ENCODE peak calls at places on chromosomes 1 and 21, in seven cellular contexts. N is CD8-positive, alpha-beta T cell; U is uterus; D is cardiac fibroblast; H is colonic mucosa; C is endothelial cell; E is fibroblast of the aortic adventitia. Q is an unnamed sample.

GRCh38 chr1:75672528-75673393 is 51.7 kb upstream of the ACADM start:
- DNase-seq in U (no peak), H (no peak), N (no peak), D (peak), C (no peak), E (peak), Q (peak)

GRCh38 chr1:67639336-67639735 is 45.7 kb upstream of the GADD45A start:
- DNase-seq in N (no peak), C (no peak), H (no peak), E (no peak), U (no peak), D (peak), Q (no peak)

GRCh38 chr1:11566042-11566825 is 87.3 kb downstream of the DISP3 start:
- DNase-seq in C (no peak), E (no peak), U (no peak), H (no peak), N (no peak), D (no peak), Q (no peak)

GRCh38 chr1:156901590-156901900 is 8.0 kb downstream of the PEAR1 start:
- DNase-seq in U (no peak), D (no peak), E (no peak), H (no peak), N (no peak), C (no peak), Q (no peak)

GRCh38 chr1:64906447-64906846 is 59.9 kb downstream of the JAK1 start:
- DNase-seq in E (no peak), D (no peak), H (no peak), N (no peak), U (no peak), C (no peak), Q (no peak)

GRCh38 chr1:44826375-44827196 is 16.5 kb downstream of the PTCH2 start:
- DNase-seq in C (peak), N (no peak), H (no peak), U (peak), D (no peak), E (peak), Q (no peak)

GRCh38 chr1:20185834-20186782 is at the start of the genes PLA2G2C and UBXN10:
- DNase-seq in H (peak), N (peak), C (peak), E (no peak), U (peak), D (no peak), Q (no peak)

GRCh38 chr1:21616372-21616771 is 52.8 kb downstream of the RAP1GAP start:
- DNase-seq in D (no peak), U (no peak), N (no peak), C (no peak), E (no peak), H (no peak), Q (no peak)

GRCh38 chr21:33231526-33231925 is 1.8 kb downstream of the IFNAR2 start:
- DNase-seq in E (no peak), D (no peak), U (no peak), H (no peak), C (no peak), N (peak), Q (no peak)

GRCh38 chr21:41169701-41170100 is 1.7 kb downstream of the BACE2 start:
- DNase-seq in C (no peak), E (peak), N (no peak), D (no peak), U (no peak), H (no peak), Q (no peak)

GRCh38 chr1:23736437-23737134 is 6.7 kb upstream of the ELOA start:
- DNase-seq in U (no peak), E (no peak), D (no peak), H (no peak), C (no peak), N (no peak), Q (no peak)

GRCh38 chr1:112296908-112297307 is 99.1 kb upstream of the CTTNBP2NL start:
- DNase-seq in C (no peak), H (no peak), U (no peak), E (no peak), D (no peak), N (no peak), Q (no peak)

GRCh38 chr1:182259229-182259872 is 132.2 kb downstream of the GLUL start:
- DNase-seq in N (peak), C (no peak), D (peak), U (no peak), E (peak), H (peak), Q (peak)

GRCh38 chr1:103492003-103492665 is 33.4 kb upstream of the RNPC3 start:
- DNase-seq in C (no peak), N (no peak), H (no peak), E (no peak), D (peak), U (no peak), Q (no peak)

GRCh38 chr1:94871031-94871430 is 50.9 kb downstream of the SLC44A3 start:
- DNase-seq in D (peak), C (no peak), E (peak), H (no peak), U (no peak), N (no peak), Q (no peak)

GRCh38 chr21:33478858-33479678 is 706 bp downstream of the TMEM50B start:
- DNase-seq in H (peak), E (peak), D (peak), C (peak), U (peak), N (peak), Q (peak)

GRCh38 chr1:165476776-165477175 is 31.9 kb upstream of the RXRG start:
- DNase-seq in C (no peak), D (no peak), N (no peak), U (no peak), E (no peak), H (no peak), Q (no peak)

GRCh38 chr1:67683306-67683705 is 1.7 kb upstream of the GADD45A start:
- DNase-seq in D (peak), N (no peak), C (no peak), U (no peak), E (peak), H (no peak), Q (peak)

GRCh38 chr1:12452262-12452661 is 165.7 kb downstream of the DHRS3 start:
- DNase-seq in H (no peak), C (no peak), U (no peak), E (no peak), N (no peak), D (no peak), Q (no peak)

GRCh38 chr1:13699510-13699909 is 478 bp upstream of the PRDM2 start:
- DNase-seq in H (peak), E (no peak), D (peak), C (no peak), N (no peak), U (no peak), Q (no peak)

GRCh38 chr1:175338447-175339135 is 146.0 kb upstream of the KIAA0040 start:
- DNase-seq in D (no peak), C (peak), E (no peak), H (peak), N (peak), U (no peak), Q (no peak)

GRCh38 chr1:55993608-55994251 is 585.6 kb downstream of the PLPP3 start:
- DNase-seq in D (no peak), U (no peak), C (no peak), H (no peak), E (no peak), N (no peak), Q (no peak)

GRCh38 chr21:45544449-45545235 is 2.4 kb upstream of the SLC19A1 start:
- DNase-seq in H (no peak), C (no peak), U (peak), D (no peak), E (no peak), N (no peak), Q (no peak)

GRCh38 chr1:191685669-191686068 is 472.6 kb upstream of the RGS18 start:
- DNase-seq in C (no peak), E (no peak), N (no peak), D (no peak), H (no peak), U (no peak), Q (no peak)

GRCh38 chr1:244837597-244838258 is 2.3 kb downstream of the COX20 start:
- DNase-seq in C (no peak), N (no peak), D (no peak), E (no peak), H (no peak), U (no peak), Q (no peak)

GRCh38 chr1:181846001-181846645 is 215.4 kb downstream of the ZNF648 start:
- DNase-seq in C (no peak), U (no peak), D (no peak), E (no peak), N (no peak), H (no peak), Q (no peak)

GRCh38 chr1:118185083-118185899 is at the start of gene SPAG17:
- DNase-seq in H (peak), C (peak), E (peak), D (peak), U (peak), N (no peak), Q (no peak)

GRCh38 chr1:221013691-221014293 is 134.5 kb downstream of the HLX start:
- DNase-seq in H (no peak), U (no peak), C (no peak), E (peak), N (no peak), D (no peak), Q (no peak)

GRCh38 chr1:212213754-212214153 is 71.5 kb upstream of the PPP2R5A start:
- DNase-seq in N (no peak), H (peak), U (no peak), D (no peak), E (no peak), C (no peak), Q (no peak)

GRCh38 chr1:11501491-11501897 is 22.5 kb downstream of the DISP3 start:
- DNase-seq in C (no peak), U (no peak), D (no peak), H (no peak), N (no peak), E (no peak), Q (no peak)

GRCh38 chr1:56324504-56324903 is 254.9 kb downstream of the PLPP3 start:
- DNase-seq in U (no peak), N (no peak), D (no peak), H (no peak), E (no peak), C (no peak), Q (no peak)

GRCh38 chr1:54365020-54365797 is 41.0 kb downstream of the SSBP3 start:
- DNase-seq in N (no peak), E (no peak), D (no peak), U (no peak), H (peak), C (no peak), Q (no peak)

GRCh38 chr1:18256318-18257235 is 149.0 kb downstream of the IGSF21 start:
- DNase-seq in H (peak), D (peak), N (peak), C (peak), U (no peak), E (peak), Q (no peak)

GRCh38 chr1:21344098-21344749 is 54.0 kb upstream of the ECE1 start:
- DNase-seq in C (no peak), D (no peak), H (no peak), N (no peak), E (no peak), U (no peak), Q (no peak)

DNA sequence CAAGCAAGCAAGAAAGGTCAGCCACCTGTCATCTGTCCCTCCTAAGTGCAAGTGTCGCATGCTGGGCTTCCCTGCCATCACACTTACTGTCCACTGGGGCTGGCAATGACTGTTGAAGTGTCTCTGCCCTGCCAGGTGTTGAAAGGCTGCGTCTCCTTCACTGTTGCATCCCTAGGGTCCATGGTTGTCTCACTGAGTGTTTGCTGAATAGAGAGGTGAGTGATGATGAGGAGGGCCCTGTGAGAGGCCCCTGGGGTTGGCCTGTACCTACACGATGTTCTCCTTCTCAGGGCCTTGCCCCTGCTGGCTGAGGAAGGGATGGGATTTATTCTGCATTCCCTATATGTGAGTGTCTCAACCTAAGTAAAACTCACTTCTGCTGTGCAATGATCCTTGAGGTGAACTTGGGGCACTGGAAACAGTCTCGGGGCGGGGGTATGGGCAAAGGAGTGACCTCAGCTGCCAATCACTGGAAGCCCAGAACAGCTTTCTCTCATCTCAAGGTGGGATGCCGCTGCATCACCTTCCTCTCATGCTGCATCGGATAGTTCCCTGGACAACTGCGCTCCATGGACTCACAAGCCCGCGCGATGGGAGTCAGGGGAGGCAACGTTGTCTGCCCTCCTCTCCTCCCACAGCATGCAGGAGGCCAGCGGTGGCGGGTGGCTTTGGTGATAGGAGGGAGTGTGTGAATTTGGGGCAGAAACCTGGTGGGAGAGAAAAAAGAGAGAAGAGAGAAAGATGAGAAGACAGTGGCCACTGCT is 35.9 kb upstream of the SOX13 start:
- DNase-seq in E (no peak), C (no peak), D (no peak), N (no peak), H (no peak), U (no peak), Q (no peak)
- TF ChIP-seq CTCF in E (peak), C (no peak), D (no peak), N (no peak), H (no peak), U (no peak), Q (peak)

DNA sequence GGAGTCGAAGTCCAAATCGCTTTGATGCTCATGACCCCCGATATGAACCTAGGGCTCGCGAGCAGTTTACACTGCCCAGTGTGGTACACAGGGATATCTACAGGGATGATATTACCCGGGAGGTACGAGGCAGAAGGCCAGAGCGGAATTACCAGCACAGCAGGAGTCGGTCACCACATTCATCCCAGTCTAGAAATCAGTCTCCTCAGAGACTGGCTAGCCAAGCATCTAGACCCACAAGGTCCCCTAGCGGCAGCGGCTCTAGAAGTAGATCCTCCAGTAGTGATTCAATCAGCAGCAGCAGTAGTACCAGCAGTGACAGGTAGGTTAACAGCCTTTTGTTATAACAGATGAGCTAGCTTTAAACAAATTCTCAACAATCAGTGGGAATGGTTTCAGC is 28.9 kb downstream of the SPEN start:
- DNase-seq in C (peak), N (no peak), U (no peak), H (no peak), E (no peak), D (no peak), Q (no peak)
- TF ChIP-seq CTCF in C (peak), N (no peak), U (no peak), H (no peak), E (no peak), D (peak), Q (peak)

DNA sequence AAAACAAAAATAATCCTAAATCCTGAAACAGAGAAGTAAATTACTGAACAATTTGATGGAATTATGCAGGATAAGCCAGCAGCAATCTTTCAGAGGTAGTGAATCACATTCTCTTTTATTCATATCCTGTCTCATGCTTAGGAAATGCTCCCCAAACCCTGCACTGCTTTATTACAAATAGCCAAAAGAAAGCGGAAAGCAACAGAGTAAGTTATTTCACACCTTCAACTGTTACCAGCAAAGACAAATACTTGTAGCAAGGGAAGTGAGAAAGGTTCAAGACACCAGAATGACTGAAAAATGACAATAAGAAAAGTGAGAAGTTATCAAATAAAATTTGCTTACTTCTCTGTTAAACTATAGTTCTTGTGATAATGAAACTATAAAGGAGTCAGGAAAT is 6.2 kb downstream of the ZRANB2 start:
- DNase-seq in E (no peak), C (no peak), N (no peak), D (peak), U (no peak), H (no peak), Q (no peak)
- TF ChIP-seq CTCF in E (no peak), C (no peak), N (no peak), D (no peak), U (no peak), H (no peak), Q (no peak)

GRCh38 chr1:92301021-92301420 is 2.2 kb downstream of the RPAP2 start:
- DNase-seq in H (no peak), E (no peak), C (no peak), U (no peak), D (no peak), N (no peak), Q (no peak)

GRCh38 chr1:92299477-92300125 is 742 bp downstream of the RPAP2 start:
- DNase-seq in N (no peak), U (no peak), C (no peak), D (peak), H (no peak), E (peak), Q (no peak)

GRCh38 chr1:92298213-92298572 is 594 bp downstream of the GLMN start:
- DNase-seq in U (no peak), N (no peak), E (peak), D (no peak), H (no peak), C (no peak), Q (no peak)

GRCh38 chr1:92298573-92299476 is at the start of the genes GLMN and RPAP2:
- DNase-seq in U (peak), N (peak), D (peak), E (peak), H (peak), C (peak), Q (peak)
- TF ChIP-seq CTCF in U (peak), N (no peak), D (no peak), E (peak), H (no peak), C (no peak), Q (peak)

GRCh38 chr21:43211085-43212071 is 42.6 kb downstream of the CRYAA start:
- DNase-seq in H (peak), D (no peak), N (no peak), E (peak), C (no peak), U (peak), Q (no peak)
- TF ChIP-seq CTCF in H (peak), D (peak), N (no peak), E (peak), C (no peak), U (peak), Q (peak)

DNA sequence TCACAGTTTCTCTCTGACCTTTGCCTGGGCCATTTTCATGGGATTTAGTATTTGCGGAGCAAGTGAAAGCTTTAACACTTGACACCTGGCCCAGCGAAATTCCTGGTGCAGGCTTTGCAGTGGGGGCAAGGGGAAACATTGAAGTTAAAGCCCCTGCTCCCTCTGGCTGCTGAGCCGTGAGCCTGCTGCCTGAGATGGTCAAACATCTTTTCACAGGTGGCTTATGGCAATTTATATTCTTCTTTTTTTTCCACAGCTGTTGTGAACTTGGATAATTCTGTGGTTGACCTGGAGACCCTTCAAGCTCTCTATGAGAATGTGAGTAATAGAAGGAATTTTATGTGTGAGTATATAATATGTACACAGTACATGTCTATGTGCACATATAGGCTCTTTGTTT is 202.9 kb downstream of the FMN2 start:
- DNase-seq in E (no peak), H (no peak), D (no peak), C (no peak), U (no peak), N (no peak), Q (no peak)
- TF ChIP-seq CTCF in E (no peak), H (no peak), D (peak), C (no peak), U (no peak), N (no peak), Q (no peak)